ENCODE peak calls at places on chromosomes 16 and 17, in seven cellular contexts. One of them, this sample, is unnamed.

GRCh38 chr17:59621771-59622170 is 2.1 kb downstream of the CLTC start:
- DNase-seq in progenitor cell of endocrine pancreas: no peak
- DNase-seq in GM18507: no peak
- DNase-seq in lung: no peak
- DNase-seq in stimulated activated CD4-positive, alpha-beta T cell treated with anti-CD3 and anti-CD28 coated beads, Interleukin-4, amount 100 ng/mL, for 48 hours: no peak
- DNase-seq in natural killer cell treated with Interleukin-12 subunit alpha and Interleukin-12 subunit beta and Interleukin-15 and Interleukin-18, amount 100 ng/mL, for 72 hours: no peak
- DNase-seq in posterior cingulate gyrus: no peak
- DNase-seq in this sample: no peak

GRCh38 chr17:80649200-80649644 is 104.6 kb downstream of the RPTOR start:
- DNase-seq in progenitor cell of endocrine pancreas: no peak
- DNase-seq in GM18507: no peak
- DNase-seq in lung: no peak
- DNase-seq in stimulated activated CD4-positive, alpha-beta T cell treated with anti-CD3 and anti-CD28 coated beads, Interleukin-4, amount 100 ng/mL, for 48 hours: no peak
- DNase-seq in natural killer cell treated with Interleukin-12 subunit alpha and Interleukin-12 subunit beta and Interleukin-15 and Interleukin-18, amount 100 ng/mL, for 72 hours: no peak
- DNase-seq in posterior cingulate gyrus: no peak
- DNase-seq in this sample: no peak

GRCh38 chr17:17911003-17911613 is 61.1 kb downstream of the TOM1L2 start:
- DNase-seq in progenitor cell of endocrine pancreas: no peak
- DNase-seq in GM18507: no peak
- DNase-seq in lung: no peak
- DNase-seq in stimulated activated CD4-positive, alpha-beta T cell treated with anti-CD3 and anti-CD28 coated beads, Interleukin-4, amount 100 ng/mL, for 48 hours: no peak
- DNase-seq in natural killer cell treated with Interleukin-12 subunit alpha and Interleukin-12 subunit beta and Interleukin-15 and Interleukin-18, amount 100 ng/mL, for 72 hours: no peak
- DNase-seq in posterior cingulate gyrus: peak; percentile 52
- DNase-seq in this sample: no peak

GRCh38 chr17:79612468-79613194 is 1.8 kb upstream of the RBFOX3 start:
- DNase-seq in progenitor cell of endocrine pancreas: peak; percentile 70
- DNase-seq in GM18507: peak; percentile 15
- DNase-seq in lung: no peak
- DNase-seq in stimulated activated CD4-positive, alpha-beta T cell treated with anti-CD3 and anti-CD28 coated beads, Interleukin-4, amount 100 ng/mL, for 48 hours: peak; percentile 76
- DNase-seq in natural killer cell treated with Interleukin-12 subunit alpha and Interleukin-12 subunit beta and Interleukin-15 and Interleukin-18, amount 100 ng/mL, for 72 hours: no peak
- DNase-seq in posterior cingulate gyrus: peak; percentile 60
- DNase-seq in this sample: peak; percentile 31

GRCh38 chr17:32388613-32389459 is 38.9 kb downstream of the ZNF207 start:
- DNase-seq in progenitor cell of endocrine pancreas: no peak
- DNase-seq in GM18507: no peak
- DNase-seq in lung: no peak
- DNase-seq in stimulated activated CD4-positive, alpha-beta T cell treated with anti-CD3 and anti-CD28 coated beads, Interleukin-4, amount 100 ng/mL, for 48 hours: no peak
- DNase-seq in natural killer cell treated with Interleukin-12 subunit alpha and Interleukin-12 subunit beta and Interleukin-15 and Interleukin-18, amount 100 ng/mL, for 72 hours: no peak
- DNase-seq in posterior cingulate gyrus: no peak
- DNase-seq in this sample: no peak

GRCh38 chr16:28098959-28099945 is 35.7 kb upstream of the GSG1L start:
- DNase-seq in progenitor cell of endocrine pancreas: no peak
- DNase-seq in GM18507: no peak
- DNase-seq in lung: no peak
- DNase-seq in stimulated activated CD4-positive, alpha-beta T cell treated with anti-CD3 and anti-CD28 coated beads, Interleukin-4, amount 100 ng/mL, for 48 hours: no peak
- DNase-seq in natural killer cell treated with Interleukin-12 subunit alpha and Interleukin-12 subunit beta and Interleukin-15 and Interleukin-18, amount 100 ng/mL, for 72 hours: no peak
- DNase-seq in posterior cingulate gyrus: no peak
- DNase-seq in this sample: no peak

GRCh38 chr16:69619514-69619913 is 53.7 kb downstream of the NFAT5 start:
- DNase-seq in progenitor cell of endocrine pancreas: no peak
- DNase-seq in GM18507: no peak
- DNase-seq in lung: no peak
- DNase-seq in stimulated activated CD4-positive, alpha-beta T cell treated with anti-CD3 and anti-CD28 coated beads, Interleukin-4, amount 100 ng/mL, for 48 hours: no peak
- DNase-seq in natural killer cell treated with Interleukin-12 subunit alpha and Interleukin-12 subunit beta and Interleukin-15 and Interleukin-18, amount 100 ng/mL, for 72 hours: no peak
- DNase-seq in posterior cingulate gyrus: no peak
- DNase-seq in this sample: no peak

GRCh38 chr17:28717578-28718316 is at the start of gene RAB34:
- DNase-seq in progenitor cell of endocrine pancreas: peak; percentile 87
- DNase-seq in GM18507: no peak
- DNase-seq in lung: peak; percentile 77
- DNase-seq in stimulated activated CD4-positive, alpha-beta T cell treated with anti-CD3 and anti-CD28 coated beads, Interleukin-4, amount 100 ng/mL, for 48 hours: no peak
- DNase-seq in natural killer cell treated with Interleukin-12 subunit alpha and Interleukin-12 subunit beta and Interleukin-15 and Interleukin-18, amount 100 ng/mL, for 72 hours: no peak
- DNase-seq in posterior cingulate gyrus: no peak
- DNase-seq in this sample: peak; percentile 47

GRCh38 chr16:57725976-57726375 is 9.6 kb upstream of the KATNB1 start:
- DNase-seq in progenitor cell of endocrine pancreas: no peak
- DNase-seq in GM18507: no peak
- DNase-seq in lung: no peak
- DNase-seq in stimulated activated CD4-positive, alpha-beta T cell treated with anti-CD3 and anti-CD28 coated beads, Interleukin-4, amount 100 ng/mL, for 48 hours: no peak
- DNase-seq in natural killer cell treated with Interleukin-12 subunit alpha and Interleukin-12 subunit beta and Interleukin-15 and Interleukin-18, amount 100 ng/mL, for 72 hours: no peak
- DNase-seq in posterior cingulate gyrus: no peak
- DNase-seq in this sample: no peak

GRCh38 chr17:40980594-40980993 is 3.5 kb downstream of the KRT40 start:
- DNase-seq in progenitor cell of endocrine pancreas: no peak
- DNase-seq in GM18507: no peak
- DNase-seq in lung: no peak
- DNase-seq in stimulated activated CD4-positive, alpha-beta T cell treated with anti-CD3 and anti-CD28 coated beads, Interleukin-4, amount 100 ng/mL, for 48 hours: no peak
- DNase-seq in natural killer cell treated with Interleukin-12 subunit alpha and Interleukin-12 subunit beta and Interleukin-15 and Interleukin-18, amount 100 ng/mL, for 72 hours: no peak
- DNase-seq in posterior cingulate gyrus: peak; percentile 20
- DNase-seq in this sample: no peak

GRCh38 chr17:50871369-50871768 is 5.2 kb upstream of the TOB1 start:
- DNase-seq in progenitor cell of endocrine pancreas: no peak
- DNase-seq in GM18507: no peak
- DNase-seq in lung: no peak
- DNase-seq in stimulated activated CD4-positive, alpha-beta T cell treated with anti-CD3 and anti-CD28 coated beads, Interleukin-4, amount 100 ng/mL, for 48 hours: no peak
- DNase-seq in natural killer cell treated with Interleukin-12 subunit alpha and Interleukin-12 subunit beta and Interleukin-15 and Interleukin-18, amount 100 ng/mL, for 72 hours: peak; percentile 75
- DNase-seq in posterior cingulate gyrus: no peak
- DNase-seq in this sample: no peak

GRCh38 chr17:67574658-67575293 is 143.0 kb upstream of the NOL11 start:
- DNase-seq in progenitor cell of endocrine pancreas: no peak
- DNase-seq in GM18507: no peak
- DNase-seq in lung: no peak
- DNase-seq in stimulated activated CD4-positive, alpha-beta T cell treated with anti-CD3 and anti-CD28 coated beads, Interleukin-4, amount 100 ng/mL, for 48 hours: no peak
- DNase-seq in natural killer cell treated with Interleukin-12 subunit alpha and Interleukin-12 subunit beta and Interleukin-15 and Interleukin-18, amount 100 ng/mL, for 72 hours: no peak
- DNase-seq in posterior cingulate gyrus: no peak
- DNase-seq in this sample: no peak

GRCh38 chr16:87331241-87331801 is 14.1 kb upstream of the C16orf95 start:
- DNase-seq in progenitor cell of endocrine pancreas: no peak
- DNase-seq in GM18507: no peak
- DNase-seq in lung: no peak
- DNase-seq in stimulated activated CD4-positive, alpha-beta T cell treated with anti-CD3 and anti-CD28 coated beads, Interleukin-4, amount 100 ng/mL, for 48 hours: no peak
- DNase-seq in natural killer cell treated with Interleukin-12 subunit alpha and Interleukin-12 subunit beta and Interleukin-15 and Interleukin-18, amount 100 ng/mL, for 72 hours: no peak
- DNase-seq in posterior cingulate gyrus: no peak
- DNase-seq in this sample: no peak

GRCh38 chr17:78583091-78583490 is 5.9 kb upstream of the DNAH17 start:
- DNase-seq in progenitor cell of endocrine pancreas: no peak
- DNase-seq in GM18507: no peak
- DNase-seq in lung: no peak
- DNase-seq in stimulated activated CD4-positive, alpha-beta T cell treated with anti-CD3 and anti-CD28 coated beads, Interleukin-4, amount 100 ng/mL, for 48 hours: no peak
- DNase-seq in natural killer cell treated with Interleukin-12 subunit alpha and Interleukin-12 subunit beta and Interleukin-15 and Interleukin-18, amount 100 ng/mL, for 72 hours: no peak
- DNase-seq in posterior cingulate gyrus: no peak
- DNase-seq in this sample: no peak

GRCh38 chr17:47789611-47790520 is 31.7 kb downstream of the OSBPL7 start:
- DNase-seq in progenitor cell of endocrine pancreas: peak; percentile 39
- DNase-seq in GM18507: peak; percentile 46
- DNase-seq in lung: no peak
- DNase-seq in stimulated activated CD4-positive, alpha-beta T cell treated with anti-CD3 and anti-CD28 coated beads, Interleukin-4, amount 100 ng/mL, for 48 hours: peak; percentile 40
- DNase-seq in natural killer cell treated with Interleukin-12 subunit alpha and Interleukin-12 subunit beta and Interleukin-15 and Interleukin-18, amount 100 ng/mL, for 72 hours: no peak
- DNase-seq in posterior cingulate gyrus: peak; percentile 23
- DNase-seq in this sample: peak; percentile 62

GRCh38 chr17:75249564-75249963 is 11.8 kb downstream of the GGA3 start:
- DNase-seq in progenitor cell of endocrine pancreas: no peak
- DNase-seq in GM18507: no peak
- DNase-seq in lung: no peak
- DNase-seq in stimulated activated CD4-positive, alpha-beta T cell treated with anti-CD3 and anti-CD28 coated beads, Interleukin-4, amount 100 ng/mL, for 48 hours: no peak
- DNase-seq in natural killer cell treated with Interleukin-12 subunit alpha and Interleukin-12 subunit beta and Interleukin-15 and Interleukin-18, amount 100 ng/mL, for 72 hours: no peak
- DNase-seq in posterior cingulate gyrus: no peak
- DNase-seq in this sample: no peak

GRCh38 chr16:88309174-88309904 is 73.4 kb upstream of the ZNF469 start:
- DNase-seq in progenitor cell of endocrine pancreas: no peak
- DNase-seq in GM18507: no peak
- DNase-seq in lung: no peak
- DNase-seq in stimulated activated CD4-positive, alpha-beta T cell treated with anti-CD3 and anti-CD28 coated beads, Interleukin-4, amount 100 ng/mL, for 48 hours: no peak
- DNase-seq in natural killer cell treated with Interleukin-12 subunit alpha and Interleukin-12 subunit beta and Interleukin-15 and Interleukin-18, amount 100 ng/mL, for 72 hours: peak; percentile 55
- DNase-seq in posterior cingulate gyrus: no peak
- DNase-seq in this sample: no peak

GRCh38 chr17:82912571-82913089 is 72.8 kb upstream of the ZNF750 start:
- DNase-seq in progenitor cell of endocrine pancreas: no peak
- DNase-seq in GM18507: no peak
- DNase-seq in lung: no peak
- DNase-seq in stimulated activated CD4-positive, alpha-beta T cell treated with anti-CD3 and anti-CD28 coated beads, Interleukin-4, amount 100 ng/mL, for 48 hours: no peak
- DNase-seq in natural killer cell treated with Interleukin-12 subunit alpha and Interleukin-12 subunit beta and Interleukin-15 and Interleukin-18, amount 100 ng/mL, for 72 hours: no peak
- DNase-seq in posterior cingulate gyrus: no peak
- DNase-seq in this sample: no peak

GRCh38 chr16:85173077-85173980 is 61.1 kb upstream of the CIBAR2 start:
- DNase-seq in progenitor cell of endocrine pancreas: no peak
- DNase-seq in GM18507: no peak
- DNase-seq in lung: no peak
- DNase-seq in stimulated activated CD4-positive, alpha-beta T cell treated with anti-CD3 and anti-CD28 coated beads, Interleukin-4, amount 100 ng/mL, for 48 hours: no peak
- DNase-seq in natural killer cell treated with Interleukin-12 subunit alpha and Interleukin-12 subunit beta and Interleukin-15 and Interleukin-18, amount 100 ng/mL, for 72 hours: no peak
- DNase-seq in posterior cingulate gyrus: no peak
- DNase-seq in this sample: no peak

GRCh38 chr17:81295678-81296381 is 723 bp upstream of the SLC38A10 start:
- DNase-seq in progenitor cell of endocrine pancreas: peak; percentile 37
- DNase-seq in GM18507: no peak
- DNase-seq in lung: peak; percentile 60
- DNase-seq in stimulated activated CD4-positive, alpha-beta T cell treated with anti-CD3 and anti-CD28 coated beads, Interleukin-4, amount 100 ng/mL, for 48 hours: peak; percentile 37
- DNase-seq in natural killer cell treated with Interleukin-12 subunit alpha and Interleukin-12 subunit beta and Interleukin-15 and Interleukin-18, amount 100 ng/mL, for 72 hours: no peak
- DNase-seq in posterior cingulate gyrus: no peak
- DNase-seq in this sample: peak; percentile 84

GRCh38 chr17:4788807-4789700 is at the start of gene GLTPD2:
- DNase-seq in progenitor cell of endocrine pancreas: peak; percentile 15
- DNase-seq in GM18507: no peak
- DNase-seq in lung: no peak
- DNase-seq in stimulated activated CD4-positive, alpha-beta T cell treated with anti-CD3 and anti-CD28 coated beads, Interleukin-4, amount 100 ng/mL, for 48 hours: no peak
- DNase-seq in natural killer cell treated with Interleukin-12 subunit alpha and Interleukin-12 subunit beta and Interleukin-15 and Interleukin-18, amount 100 ng/mL, for 72 hours: no peak
- DNase-seq in posterior cingulate gyrus: no peak
- DNase-seq in this sample: no peak

GRCh38 chr17:31446195-31446967 is 54.9 kb downstream of the RAB11FIP4 start:
- DNase-seq in progenitor cell of endocrine pancreas: no peak
- DNase-seq in GM18507: no peak
- DNase-seq in lung: no peak
- DNase-seq in stimulated activated CD4-positive, alpha-beta T cell treated with anti-CD3 and anti-CD28 coated beads, Interleukin-4, amount 100 ng/mL, for 48 hours: no peak
- DNase-seq in natural killer cell treated with Interleukin-12 subunit alpha and Interleukin-12 subunit beta and Interleukin-15 and Interleukin-18, amount 100 ng/mL, for 72 hours: no peak
- DNase-seq in posterior cingulate gyrus: no peak
- DNase-seq in this sample: no peak

GRCh38 chr17:36529121-36529520 is 5.5 kb downstream of the MYO19 start:
- DNase-seq in progenitor cell of endocrine pancreas: no peak
- DNase-seq in GM18507: no peak
- DNase-seq in lung: peak; percentile 15
- DNase-seq in stimulated activated CD4-positive, alpha-beta T cell treated with anti-CD3 and anti-CD28 coated beads, Interleukin-4, amount 100 ng/mL, for 48 hours: no peak
- DNase-seq in natural killer cell treated with Interleukin-12 subunit alpha and Interleukin-12 subunit beta and Interleukin-15 and Interleukin-18, amount 100 ng/mL, for 72 hours: no peak
- DNase-seq in posterior cingulate gyrus: no peak
- DNase-seq in this sample: no peak

GRCh38 chr17:66833201-66833600 is 1.7 kb upstream of the CACNG5 start:
- DNase-seq in progenitor cell of endocrine pancreas: no peak
- DNase-seq in GM18507: no peak
- DNase-seq in lung: no peak
- DNase-seq in stimulated activated CD4-positive, alpha-beta T cell treated with anti-CD3 and anti-CD28 coated beads, Interleukin-4, amount 100 ng/mL, for 48 hours: no peak
- DNase-seq in natural killer cell treated with Interleukin-12 subunit alpha and Interleukin-12 subunit beta and Interleukin-15 and Interleukin-18, amount 100 ng/mL, for 72 hours: no peak
- DNase-seq in posterior cingulate gyrus: no peak
- DNase-seq in this sample: no peak

GRCh38 chr17:39132192-39132600 is 19.2 kb downstream of the PLXDC1 start:
- DNase-seq in progenitor cell of endocrine pancreas: no peak
- DNase-seq in GM18507: no peak
- DNase-seq in lung: no peak
- DNase-seq in stimulated activated CD4-positive, alpha-beta T cell treated with anti-CD3 and anti-CD28 coated beads, Interleukin-4, amount 100 ng/mL, for 48 hours: no peak
- DNase-seq in natural killer cell treated with Interleukin-12 subunit alpha and Interleukin-12 subunit beta and Interleukin-15 and Interleukin-18, amount 100 ng/mL, for 72 hours: no peak
- DNase-seq in posterior cingulate gyrus: no peak
- DNase-seq in this sample: no peak

GRCh38 chr17:51250314-51250840 is 9.5 kb downstream of the MBTD1 start:
- DNase-seq in progenitor cell of endocrine pancreas: no peak
- DNase-seq in GM18507: no peak
- DNase-seq in lung: no peak
- DNase-seq in stimulated activated CD4-positive, alpha-beta T cell treated with anti-CD3 and anti-CD28 coated beads, Interleukin-4, amount 100 ng/mL, for 48 hours: no peak
- DNase-seq in natural killer cell treated with Interleukin-12 subunit alpha and Interleukin-12 subunit beta and Interleukin-15 and Interleukin-18, amount 100 ng/mL, for 72 hours: no peak
- DNase-seq in posterior cingulate gyrus: no peak
- DNase-seq in this sample: no peak

GRCh38 chr17:8746501-8747236 is 2.0 kb upstream of the CCDC42 start:
- DNase-seq in progenitor cell of endocrine pancreas: no peak
- DNase-seq in GM18507: no peak
- DNase-seq in lung: no peak
- DNase-seq in stimulated activated CD4-positive, alpha-beta T cell treated with anti-CD3 and anti-CD28 coated beads, Interleukin-4, amount 100 ng/mL, for 48 hours: no peak
- DNase-seq in natural killer cell treated with Interleukin-12 subunit alpha and Interleukin-12 subunit beta and Interleukin-15 and Interleukin-18, amount 100 ng/mL, for 72 hours: no peak
- DNase-seq in posterior cingulate gyrus: no peak
- DNase-seq in this sample: no peak

GRCh38 chr17:37737971-37738370 is 6.9 kb downstream of the HNF1B start:
- DNase-seq in progenitor cell of endocrine pancreas: no peak
- DNase-seq in GM18507: no peak
- DNase-seq in lung: no peak
- DNase-seq in stimulated activated CD4-positive, alpha-beta T cell treated with anti-CD3 and anti-CD28 coated beads, Interleukin-4, amount 100 ng/mL, for 48 hours: no peak
- DNase-seq in natural killer cell treated with Interleukin-12 subunit alpha and Interleukin-12 subunit beta and Interleukin-15 and Interleukin-18, amount 100 ng/mL, for 72 hours: no peak
- DNase-seq in posterior cingulate gyrus: no peak
- DNase-seq in this sample: no peak

GRCh38 chr16:89164436-89164835 is 7.1 kb upstream of the CDH15 start:
- DNase-seq in progenitor cell of endocrine pancreas: no peak
- DNase-seq in GM18507: no peak
- DNase-seq in lung: no peak
- DNase-seq in stimulated activated CD4-positive, alpha-beta T cell treated with anti-CD3 and anti-CD28 coated beads, Interleukin-4, amount 100 ng/mL, for 48 hours: no peak
- DNase-seq in natural killer cell treated with Interleukin-12 subunit alpha and Interleukin-12 subunit beta and Interleukin-15 and Interleukin-18, amount 100 ng/mL, for 72 hours: no peak
- DNase-seq in posterior cingulate gyrus: no peak
- DNase-seq in this sample: no peak

GRCh38 chr16:64051826-64052225 is 1070.0 kb downstream of the CDH11 start:
- DNase-seq in progenitor cell of endocrine pancreas: no peak
- DNase-seq in GM18507: no peak
- DNase-seq in lung: no peak
- DNase-seq in stimulated activated CD4-positive, alpha-beta T cell treated with anti-CD3 and anti-CD28 coated beads, Interleukin-4, amount 100 ng/mL, for 48 hours: no peak
- DNase-seq in natural killer cell treated with Interleukin-12 subunit alpha and Interleukin-12 subunit beta and Interleukin-15 and Interleukin-18, amount 100 ng/mL, for 72 hours: no peak
- DNase-seq in posterior cingulate gyrus: no peak
- DNase-seq in this sample: no peak

GRCh38 chr17:46056800-46057304 is 57.8 kb downstream of the STH start:
- DNase-seq in progenitor cell of endocrine pancreas: no peak
- DNase-seq in GM18507: no peak
- DNase-seq in lung: no peak
- DNase-seq in stimulated activated CD4-positive, alpha-beta T cell treated with anti-CD3 and anti-CD28 coated beads, Interleukin-4, amount 100 ng/mL, for 48 hours: no peak
- DNase-seq in natural killer cell treated with Interleukin-12 subunit alpha and Interleukin-12 subunit beta and Interleukin-15 and Interleukin-18, amount 100 ng/mL, for 72 hours: no peak
- DNase-seq in posterior cingulate gyrus: no peak
- DNase-seq in this sample: no peak

GRCh38 chr16:1640261-1640956 is 28.2 kb downstream of the CRAMP1 start:
- DNase-seq in progenitor cell of endocrine pancreas: no peak
- DNase-seq in GM18507: no peak
- DNase-seq in lung: no peak
- DNase-seq in stimulated activated CD4-positive, alpha-beta T cell treated with anti-CD3 and anti-CD28 coated beads, Interleukin-4, amount 100 ng/mL, for 48 hours: no peak
- DNase-seq in natural killer cell treated with Interleukin-12 subunit alpha and Interleukin-12 subunit beta and Interleukin-15 and Interleukin-18, amount 100 ng/mL, for 72 hours: peak; percentile 75
- DNase-seq in posterior cingulate gyrus: no peak
- DNase-seq in this sample: no peak

GRCh38 chr17:67435122-67435521 is 58.0 kb downstream of the PITPNC1 start:
- DNase-seq in progenitor cell of endocrine pancreas: no peak
- DNase-seq in GM18507: no peak
- DNase-seq in lung: no peak
- DNase-seq in stimulated activated CD4-positive, alpha-beta T cell treated with anti-CD3 and anti-CD28 coated beads, Interleukin-4, amount 100 ng/mL, for 48 hours: no peak
- DNase-seq in natural killer cell treated with Interleukin-12 subunit alpha and Interleukin-12 subunit beta and Interleukin-15 and Interleukin-18, amount 100 ng/mL, for 72 hours: peak; percentile 84
- DNase-seq in posterior cingulate gyrus: no peak
- DNase-seq in this sample: peak; percentile 34

GRCh38 chr17:8577868-8578267 is 52.7 kb downstream of the MYH10 start:
- DNase-seq in progenitor cell of endocrine pancreas: no peak
- DNase-seq in GM18507: no peak
- DNase-seq in lung: no peak
- DNase-seq in stimulated activated CD4-positive, alpha-beta T cell treated with anti-CD3 and anti-CD28 coated beads, Interleukin-4, amount 100 ng/mL, for 48 hours: no peak
- DNase-seq in natural killer cell treated with Interleukin-12 subunit alpha and Interleukin-12 subunit beta and Interleukin-15 and Interleukin-18, amount 100 ng/mL, for 72 hours: no peak
- DNase-seq in posterior cingulate gyrus: no peak
- DNase-seq in this sample: no peak

GRCh38 chr16:79997257-79997656 is 396.7 kb upstream of the MAF start:
- DNase-seq in progenitor cell of endocrine pancreas: no peak
- DNase-seq in GM18507: no peak
- DNase-seq in lung: no peak
- DNase-seq in stimulated activated CD4-positive, alpha-beta T cell treated with anti-CD3 and anti-CD28 coated beads, Interleukin-4, amount 100 ng/mL, for 48 hours: no peak
- DNase-seq in natural killer cell treated with Interleukin-12 subunit alpha and Interleukin-12 subunit beta and Interleukin-15 and Interleukin-18, amount 100 ng/mL, for 72 hours: no peak
- DNase-seq in posterior cingulate gyrus: no peak
- DNase-seq in this sample: no peak

GRCh38 chr16:29876578-29877249 is 13.7 kb upstream of the CDIPT start:
- DNase-seq in progenitor cell of endocrine pancreas: no peak
- DNase-seq in GM18507: no peak
- DNase-seq in lung: no peak
- DNase-seq in stimulated activated CD4-positive, alpha-beta T cell treated with anti-CD3 and anti-CD28 coated beads, Interleukin-4, amount 100 ng/mL, for 48 hours: no peak
- DNase-seq in natural killer cell treated with Interleukin-12 subunit alpha and Interleukin-12 subunit beta and Interleukin-15 and Interleukin-18, amount 100 ng/mL, for 72 hours: no peak
- DNase-seq in posterior cingulate gyrus: no peak
- DNase-seq in this sample: no peak

GRCh38 chr17:79168486-79169055 is 93.9 kb downstream of the ENGASE start:
- DNase-seq in progenitor cell of endocrine pancreas: no peak
- DNase-seq in GM18507: no peak
- DNase-seq in lung: no peak
- DNase-seq in stimulated activated CD4-positive, alpha-beta T cell treated with anti-CD3 and anti-CD28 coated beads, Interleukin-4, amount 100 ng/mL, for 48 hours: no peak
- DNase-seq in natural killer cell treated with Interleukin-12 subunit alpha and Interleukin-12 subunit beta and Interleukin-15 and Interleukin-18, amount 100 ng/mL, for 72 hours: no peak
- DNase-seq in posterior cingulate gyrus: no peak
- DNase-seq in this sample: no peak

GRCh38 chr17:42276609-42277341 is 584 bp upstream of the STAT5B start:
- DNase-seq in progenitor cell of endocrine pancreas: peak; percentile 62
- DNase-seq in GM18507: no peak
- DNase-seq in lung: peak; percentile 73
- DNase-seq in stimulated activated CD4-positive, alpha-beta T cell treated with anti-CD3 and anti-CD28 coated beads, Interleukin-4, amount 100 ng/mL, for 48 hours: no peak
- DNase-seq in natural killer cell treated with Interleukin-12 subunit alpha and Interleukin-12 subunit beta and Interleukin-15 and Interleukin-18, amount 100 ng/mL, for 72 hours: no peak
- DNase-seq in posterior cingulate gyrus: no peak
- DNase-seq in this sample: peak; percentile 74

This sample was measured in stomach.